ENCODE peak calls at places on chromosomes 7 and 10, in four cellular contexts. J is Jurkat, Clone E6-1; E is thyroid gland; K is tibial nerve. B is an unnamed sample.

GRCh38 chr10:124681091-124681490 is 63.1 kb downstream of the FAM53B start:
- DNase-seq in J (no peak), E (no peak), K (no peak), B (no peak)

GRCh38 chr10:7084255-7085005 is 326.4 kb downstream of the SFMBT2 start:
- DNase-seq in J (no peak), E (no peak), K (no peak), B (no peak)

GRCh38 chr10:116710021-116710420 is 32.3 kb downstream of the HSPA12A start:
- DNase-seq in J (no peak), E (no peak), K (no peak), B (no peak)

GRCh38 chr7:29102554-29103151 is 43.7 kb downstream of the CPVL start:
- DNase-seq in J (peak), E (peak), K (peak), B (peak)

GRCh38 chr7:13641699-13642098 is 347.8 kb downstream of the ETV1 start:
- DNase-seq in J (no peak), E (no peak), K (no peak), B (no peak)

GRCh38 chr10:76433161-76434005 is 1002.0 kb downstream of the LRMDA start:
- DNase-seq in J (no peak), E (peak), K (no peak), B (no peak)

GRCh38 chr10:115827180-115827579 is 445.8 kb downstream of the GFRA1 start:
- DNase-seq in J (no peak), E (no peak), K (no peak), B (no peak)

GRCh38 chr7:115198143-115198542 is 276.2 kb downstream of the MDFIC start:
- DNase-seq in J (no peak), E (no peak), K (no peak), B (no peak)

GRCh38 chr7:113392841-113393540 is 274.6 kb upstream of the SMIM30 start:
- DNase-seq in J (no peak), E (no peak), K (no peak), B (no peak)

GRCh38 chr7:131010714-131011436 is 276.9 kb upstream of the KLF14 start:
- DNase-seq in J (no peak), E (no peak), K (no peak), B (no peak)

GRCh38 chr10:127453706-127454105 is 95.4 kb upstream of the NPS start:
- DNase-seq in J (no peak), E (no peak), K (no peak), B (no peak)

GRCh38 chr10:11178606-11179221 is 161.0 kb downstream of the CELF2 start:
- DNase-seq in J (peak), E (peak), K (no peak), B (peak)

GRCh38 chr7:32071466-32072091 is 1.4 kb upstream of the PDE1C start:
- DNase-seq in J (no peak), E (no peak), K (no peak), B (no peak)
- H3K4me3 ChIP-seq in J (no peak), E (peak), K (peak), B (no peak)

DNA sequence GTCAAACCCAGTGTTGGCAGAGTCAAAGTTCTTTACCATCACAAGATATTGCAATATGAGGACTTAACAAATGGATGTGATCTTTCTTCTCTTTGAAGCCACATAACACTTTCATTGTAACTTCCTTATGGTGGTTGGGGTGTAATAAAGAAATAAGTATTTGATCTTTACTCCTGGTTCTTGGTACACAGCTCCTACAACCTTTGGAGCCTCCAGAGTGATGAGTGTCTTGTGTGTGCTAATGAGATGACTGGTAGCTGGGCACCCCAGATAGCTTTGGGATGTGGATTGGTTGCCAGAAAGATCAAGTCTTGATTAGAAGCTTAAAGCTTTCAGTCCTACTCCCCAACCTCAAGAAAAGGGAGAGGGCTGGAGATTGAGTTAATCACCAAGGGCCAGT is 31.1 kb upstream of the YAE1 start:
- DNase-seq in J (no peak), E (no peak), K (no peak), B (no peak)
- H3K4me3 ChIP-seq in J (no peak), E (no peak), K (no peak), B (no peak)

DNA sequence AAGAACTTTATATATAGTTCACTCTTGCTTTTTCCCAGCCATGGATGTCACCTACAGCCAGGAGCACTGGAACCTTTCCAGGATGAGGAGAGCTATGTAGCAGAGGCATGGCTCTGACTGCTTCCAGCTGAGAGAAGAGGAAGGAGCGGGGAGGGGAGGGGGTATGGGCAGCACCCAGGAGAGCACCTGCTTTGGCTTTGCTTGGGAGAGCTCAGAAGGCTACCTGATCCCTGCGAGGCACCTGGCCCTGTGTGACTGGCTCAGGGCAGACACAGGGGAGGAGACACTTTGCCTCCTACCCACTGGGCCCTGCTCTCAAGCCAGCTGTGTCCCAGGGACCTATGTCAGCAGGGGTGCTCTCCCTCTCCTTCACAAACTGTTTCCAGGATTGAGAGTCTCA is 67.1 kb downstream of the HK1 start:
- DNase-seq in J (no peak), E (peak), K (no peak), B (no peak)
- H3K4me3 ChIP-seq in J (no peak), E (no peak), K (no peak), B (no peak)

DNA sequence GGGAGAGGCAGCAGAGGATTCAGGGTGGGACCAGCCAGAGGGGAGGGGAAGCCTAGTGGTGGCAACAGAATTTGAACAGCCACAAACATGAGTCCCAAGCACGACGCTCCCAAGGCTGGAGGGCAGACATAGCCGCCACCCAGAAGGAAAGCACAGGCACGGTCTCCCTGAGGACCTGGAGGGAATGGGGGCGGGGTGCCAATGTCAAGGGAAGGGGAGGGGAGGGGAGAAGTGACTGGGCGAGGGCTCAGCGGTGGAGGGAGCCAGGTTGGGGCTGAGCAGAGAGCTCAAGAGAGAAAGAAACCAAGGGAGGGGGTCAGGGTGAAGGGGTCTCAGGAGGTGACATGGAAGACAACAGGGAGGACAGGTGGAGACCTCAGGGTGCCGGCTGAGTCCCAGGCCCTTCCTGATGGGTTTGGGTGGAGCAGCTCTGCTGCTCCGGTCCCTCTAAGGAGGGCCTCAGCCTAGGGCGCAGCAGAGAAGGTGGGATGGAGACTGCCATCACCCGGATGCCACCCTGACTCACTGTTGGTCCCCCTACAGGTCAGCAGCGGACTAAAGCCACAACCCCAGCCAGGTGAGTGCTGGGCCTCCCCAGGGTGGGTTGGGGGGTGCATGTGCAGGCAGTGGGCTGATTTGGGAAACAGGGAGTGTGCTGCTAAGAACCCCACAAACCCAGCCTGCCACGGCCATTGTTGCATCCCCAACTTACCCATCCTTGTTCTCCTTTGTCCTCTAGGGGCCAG is 24.2 kb downstream of the PILRA start:
- DNase-seq in J (no peak), E (no peak), K (no peak), B (no peak)
- H3K4me3 ChIP-seq in J (no peak), E (no peak), K (no peak), B (no peak)

DNA sequence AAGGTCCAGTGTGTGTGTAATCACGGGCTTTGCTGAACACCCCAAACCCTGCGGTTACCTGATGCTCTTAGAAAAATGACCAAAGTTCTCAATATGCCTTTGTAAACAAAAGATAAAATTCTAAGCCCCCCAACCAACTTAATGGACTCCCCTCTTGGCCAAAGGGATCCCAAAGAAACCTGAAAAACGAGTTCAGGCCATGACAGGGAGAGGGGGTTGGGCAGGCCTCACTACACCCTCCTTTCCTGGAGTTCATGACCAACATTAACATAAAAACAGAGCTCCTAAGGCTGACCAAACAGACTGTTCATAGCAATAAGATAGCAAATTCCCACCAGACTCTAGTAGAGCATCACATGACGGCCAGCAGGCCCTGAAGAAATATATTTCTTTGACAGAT is 3.0 kb upstream of the VIPR2 start:
- DNase-seq in J (no peak), E (no peak), K (no peak), B (no peak)
- H3K4me3 ChIP-seq in J (no peak), E (no peak), K (no peak), B (no peak)